ENCODE peak calls at places on chromosomes 11 and 22, in eight cellular contexts. R is heart left ventricle, F is adipocyte, N is thoracic aorta, X is stomach, M is psoas muscle, I is cardiac muscle cell, J is MM.1S. G is an unnamed sample.

GRCh38 chr11:10490032-10490397 is 35.0 kb downstream of the AMPD3 start:
- DNase-seq in R (no peak), F (no peak), N (no peak), X (no peak), M (no peak), I (no peak), J (no peak), G (no peak)

GRCh38 chr22:33065230-33065629 is 7.0 kb upstream of the SYN3 start:
- DNase-seq in R (no peak), F (no peak), N (no peak), X (no peak), M (no peak), I (no peak), J (no peak), G (no peak)

GRCh38 chr11:115117931-115118479 is 386.2 kb downstream of the CADM1 start:
- DNase-seq in R (no peak), F (no peak), N (no peak), X (no peak), M (no peak), I (no peak), J (no peak), G (no peak)

GRCh38 chr11:126153999-126154398 is 57.5 kb downstream of the RPUSD4 start:
- DNase-seq in R (no peak), F (peak; percentile 56), N (no peak), X (no peak), M (no peak), I (no peak), J (no peak), G (no peak)

GRCh38 chr11:128341280-128341679 is 246.1 kb downstream of the ETS1 start:
- DNase-seq in R (no peak), F (no peak), N (no peak), X (no peak), M (no peak), I (no peak), J (no peak), G (no peak)

GRCh38 chr11:57639321-57640067 is 10.2 kb downstream of the YPEL4 start:
- DNase-seq in R (no peak), F (peak; percentile 40), N (no peak), X (no peak), M (no peak), I (peak; percentile 97), J (no peak), G (peak; percentile 99)

GRCh38 chr11:95230054-95231034 is 658 bp downstream of the SESN3 start:
- DNase-seq in R (peak; percentile 27), F (peak; percentile 68), N (no peak), X (no peak), M (peak; percentile 59), I (peak; percentile 53), J (peak; percentile 34), G (peak; percentile 51)

GRCh38 chr11:112042161-112042960 is 17.2 kb downstream of the DLAT start:
- DNase-seq in R (no peak), F (peak; percentile 17), N (no peak), X (no peak), M (no peak), I (no peak), J (no peak), G (no peak)

GRCh38 chr11:40188848-40189247 is 1270.6 kb downstream of the LRRC4C start:
- DNase-seq in R (no peak), F (no peak), N (no peak), X (peak; percentile 67), M (no peak), I (no peak), J (no peak), G (no peak)

GRCh38 chr22:29004647-29005371 is 56.8 kb downstream of the C22orf31 start:
- DNase-seq in R (peak; percentile 51), F (no peak), N (no peak), X (peak; percentile 85), M (peak; percentile 62), I (peak; percentile 88), J (no peak), G (peak; percentile 88)

GRCh38 chr11:2509481-2510001 is 64.7 kb downstream of the KCNQ1 start:
- DNase-seq in R (peak; percentile 83), F (no peak), N (no peak), X (peak; percentile 22), M (peak; percentile 32), I (no peak), J (no peak), G (no peak)

GRCh38 chr11:10414659-10415058 is 40.4 kb upstream of the AMPD3 start:
- DNase-seq in R (peak; percentile 73), F (no peak), N (no peak), X (no peak), M (peak; percentile 62), I (no peak), J (peak; percentile 90), G (peak; percentile 27)

GRCh38 chr11:125256471-125257010 is 92.0 kb downstream of the PKNOX2 start:
- DNase-seq in R (no peak), F (no peak), N (no peak), X (no peak), M (no peak), I (no peak), J (no peak), G (no peak)

GRCh38 chr11:68867067-68867466 is 25.4 kb upstream of the CPT1A start:
- DNase-seq in R (no peak), F (no peak), N (no peak), X (no peak), M (no peak), I (no peak), J (no peak), G (no peak)

GRCh38 chr22:48649466-48649865 is 1178.2 kb downstream of the BRD1 start:
- DNase-seq in R (no peak), F (no peak), N (no peak), X (no peak), M (peak; percentile 50), I (no peak), J (no peak), G (no peak)

GRCh38 chr11:59550842-59551650 is 39.7 kb downstream of the OR4D9 start:
- DNase-seq in R (peak; percentile 76), F (peak; percentile 93), N (peak; percentile 64), X (peak; percentile 76), M (peak; percentile 84), I (peak; percentile 84), J (peak; percentile 85), G (peak; percentile 96)

GRCh38 chr22:33867118-33867863 is 53.0 kb downstream of the LARGE1 start:
- DNase-seq in R (no peak), F (no peak), N (no peak), X (peak; percentile 35), M (no peak), I (no peak), J (no peak), G (no peak)

GRCh38 chr22:37201066-37201820 is 11.0 kb downstream of the SSTR3 start:
- DNase-seq in R (no peak), F (no peak), N (no peak), X (no peak), M (peak; percentile 35), I (no peak), J (no peak), G (no peak)

GRCh38 chr11:96827164-96827563 is 437.4 kb downstream of the JRKL start:
- DNase-seq in R (no peak), F (peak; percentile 10), N (no peak), X (no peak), M (no peak), I (peak; percentile 61), J (no peak), G (peak; percentile 52)

GRCh38 chr11:970319-970871 is 44.7 kb downstream of the AP2A2 start:
- DNase-seq in R (no peak), F (no peak), N (no peak), X (no peak), M (no peak), I (no peak), J (no peak), G (no peak)

GRCh38 chr11:127624455-127624854 is 623.9 kb upstream of the KIRREL3 start:
- DNase-seq in R (peak; percentile 25), F (no peak), N (no peak), X (no peak), M (no peak), I (no peak), J (no peak), G (no peak)

GRCh38 chr11:121394785-121395184 is 57.3 kb upstream of the SORL1 start:
- DNase-seq in R (no peak), F (no peak), N (no peak), X (no peak), M (no peak), I (no peak), J (no peak), G (no peak)
- H3K4me1 ChIP-seq in R (no peaks in the 10 kb centered on the region), F (no peaks in the 10 kb centered on the region), N (no peaks in the 10 kb centered on the region), X (peaks cover 2% of the 10 kb centered on the region), M (no peaks in the 10 kb centered on the region), I (no peaks in the 10 kb centered on the region), J (peaks cover 3% of the 10 kb centered on the region), G (peaks cover 5% of the 10 kb centered on the region)

GRCh38 chr22:30880847-30881246 is 87.7 kb downstream of the MORC2 start:
- DNase-seq in R (no peak), F (no peak), N (no peak), X (no peak), M (peak; percentile 38), I (no peak), J (no peak), G (no peak)
- H3K4me1 ChIP-seq in R (peaks cover 25% of the 10 kb centered on the region), F (peaks cover 7% of the 10 kb centered on the region), N (peaks cover 12% of the 10 kb centered on the region), X (peaks cover 13% of the 10 kb centered on the region), M (peaks cover 12% of the 10 kb centered on the region), I (peaks cover 34% of the 10 kb centered on the region), J (no peaks in the 10 kb centered on the region), G (no peaks in the 10 kb centered on the region)

GRCh38 chr22:20506543-20507252 is 712 bp upstream of the MED15 start:
- DNase-seq in R (peak; percentile 17), F (no peak), N (no peak), X (no peak), M (no peak), I (no peak), J (no peak), G (no peak)
- H3K4me1 ChIP-seq in R (peaks cover 10% of the 10 kb centered on the region), F (peaks cover 41% of the 10 kb centered on the region), N (peaks cover 42% of the 10 kb centered on the region), X (peaks cover 44% of the 10 kb centered on the region), M (peaks cover 27% of the 10 kb centered on the region), I (peaks cover 22% of the 10 kb centered on the region), J (peaks cover 17% of the 10 kb centered on the region), G (peaks cover 32% of the 10 kb centered on the region)

GRCh38 chr11:8087185-8087584 is 6.2 kb downstream of the TUB start:
- DNase-seq in R (no peak), F (no peak), N (no peak), X (no peak), M (no peak), I (no peak), J (peak; percentile 25), G (peak; percentile 65)

GRCh38 chr11:8089791-8090510 is 8.9 kb downstream of the TUB start:
- DNase-seq in R (no peak), F (no peak), N (no peak), X (no peak), M (no peak), I (no peak), J (no peak), G (peak; percentile 30)

GRCh38 chr11:8086001-8086479 is 5.0 kb downstream of the TUB start:
- DNase-seq in R (peak; percentile 60), F (no peak), N (no peak), X (no peak), M (no peak), I (no peak), J (no peak), G (peak; percentile 30)

GRCh38 chr11:8086571-8086970 is 5.6 kb downstream of the TUB start:
- DNase-seq in R (no peak), F (no peak), N (no peak), X (no peak), M (no peak), I (no peak), J (no peak), G (no peak)

DNA sequence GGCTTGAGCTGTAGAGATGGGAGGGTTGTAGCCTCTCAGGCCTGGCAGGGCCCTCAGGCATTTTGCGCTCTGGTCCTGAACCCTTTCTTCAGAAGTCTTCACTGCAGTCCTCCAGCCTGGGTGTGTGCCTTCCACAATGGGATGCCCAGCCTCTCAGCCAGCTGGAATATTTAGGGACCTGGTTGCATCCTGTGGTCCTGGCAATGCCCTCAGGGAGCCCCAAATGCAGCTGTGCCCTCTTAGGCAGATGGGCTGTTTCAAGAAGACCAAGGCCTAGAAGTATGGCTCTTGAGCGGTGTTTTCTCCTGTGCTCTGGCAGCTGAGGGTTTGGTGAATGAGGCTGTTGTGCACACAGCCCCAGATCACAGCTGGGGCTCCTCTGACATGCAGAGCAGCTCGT is 6.7 kb downstream of the TUB start:
- DNase-seq in R (no peak), F (no peak), N (no peak), X (no peak), M (no peak), I (no peak), J (no peak), G (no peak)
- H3K4me1 ChIP-seq in R (peaks cover 33% of the 10 kb centered on the region), F (peaks cover 22% of the 10 kb centered on the region), N (peaks cover 14% of the 10 kb centered on the region), X (peaks cover 14% of the 10 kb centered on the region), M (no peaks in the 10 kb centered on the region), I (peaks cover 20% of the 10 kb centered on the region), J (no peaks in the 10 kb centered on the region), G (peaks cover 40% of the 10 kb centered on the region)

G was measured in GM23338.